ENCODE peak calls at places on chromosome 22, in seven cellular contexts. N is Calu3; V is GOT3; C is stimulated activated CD4-positive, alpha-beta T cell treated with anti-CD3 and anti-CD28 coated beads, Interleukin-2, amount 100 ng/mL, for 48 hours; P is CD4-positive, CD25-positive, alpha-beta regulatory T cell; M is small intestine; U is progenitor cell of endocrine pancreas. H is an unnamed sample.

GRCh38 chr22:41075946-41076345 is 16.4 kb upstream of the EP300 start:
- DNase-seq in N (no peak), V (no peak), C (no peak), P (no peak), M (no peak), U (no peak), H (no peak)

GRCh38 chr22:38831166-38831945 is 12.5 kb downstream of the NPTXR start:
- DNase-seq in N (peak), V (no peak), C (no peak), P (no peak), M (no peak), U (no peak), H (no peak)

GRCh38 chr22:23226497-23226850 is 46.2 kb downstream of the BCR start:
- DNase-seq in N (no peak), V (no peak), C (no peak), P (no peak), M (no peak), U (no peak), H (no peak)

GRCh38 chr22:47195156-47195675 is 432.8 kb downstream of the TBC1D22A start:
- DNase-seq in N (no peak), V (no peak), C (no peak), P (no peak), M (no peak), U (no peak), H (no peak)

GRCh38 chr22:21032037-21032842 is at the start of gene SLC7A4:
- DNase-seq in N (no peak), V (no peak), C (no peak), P (no peak), M (no peak), U (no peak), H (peak)

GRCh38 chr22:42817556-42817955 is 39.5 kb downstream of the ARFGAP3 start:
- DNase-seq in N (no peak), V (no peak), C (no peak), P (no peak), M (no peak), U (no peak), H (no peak)

GRCh38 chr22:35403356-35403755 is 3.4 kb downstream of the MCM5 start:
- DNase-seq in N (no peak), V (no peak), C (no peak), P (no peak), M (no peak), U (no peak), H (no peak)

GRCh38 chr22:25804676-25805075 is 62.7 kb downstream of the MYO18B start:
- DNase-seq in N (no peak), V (no peak), C (no peak), P (no peak), M (no peak), U (no peak), H (no peak)

GRCh38 chr22:33919591-33920501 is at the start of gene LARGE1:
- DNase-seq in N (peak), V (no peak), C (no peak), P (no peak), M (peak), U (peak), H (peak)

GRCh38 chr22:46799626-46800025 is 37.2 kb downstream of the TBC1D22A start:
- DNase-seq in N (no peak), V (no peak), C (no peak), P (no peak), M (no peak), U (no peak), H (no peak)

GRCh38 chr22:21701384-21701971 is 34.1 kb downstream of the YPEL1 start:
- DNase-seq in N (no peak), V (no peak), C (no peak), P (no peak), M (no peak), U (no peak), H (no peak)

GRCh38 chr22:38135133-38135706 is 24.7 kb upstream of the BAIAP2L2 start:
- DNase-seq in N (peak), V (peak), C (no peak), P (no peak), M (no peak), U (no peak), H (no peak)

GRCh38 chr22:36352775-36353507 is 34.8 kb downstream of the MYH9 start:
- DNase-seq in N (peak), V (no peak), C (no peak), P (peak), M (no peak), U (peak), H (no peak)

GRCh38 chr22:43731986-43732385 is 80.1 kb downstream of the EFCAB6 start:
- DNase-seq in N (no peak), V (no peak), C (no peak), P (no peak), M (no peak), U (no peak), H (no peak)

GRCh38 chr22:45006101-45006872 is 3.5 kb downstream of the PHF21B start:
- DNase-seq in N (no peak), V (no peak), C (no peak), P (no peak), M (no peak), U (no peak), H (no peak)

GRCh38 chr22:42169055-42169469 is 38.5 kb upstream of the CYP2D6 start:
- DNase-seq in N (peak), V (no peak), C (peak), P (peak), M (peak), U (peak), H (peak)

GRCh38 chr22:35949243-35949642 is 79.4 kb downstream of the RBFOX2 start:
- DNase-seq in N (no peak), V (no peak), C (no peak), P (no peak), M (no peak), U (no peak), H (no peak)

GRCh38 chr22:35766654-35767580 is 49.2 kb downstream of the APOL5 start:
- DNase-seq in N (no peak), V (no peak), C (no peak), P (no peak), M (no peak), U (no peak), H (no peak)

GRCh38 chr22:46104170-46104880 is 46.0 kb upstream of the PPARA start:
- DNase-seq in N (no peak), V (no peak), C (no peak), P (no peak), M (no peak), U (no peak), H (no peak)

GRCh38 chr22:38564669-38565068 is 5.3 kb downstream of the DMC1 start:
- DNase-seq in N (no peak), V (no peak), C (no peak), P (no peak), M (no peak), U (no peak), H (no peak)

GRCh38 chr22:37162221-37163095 is 12.7 kb upstream of the IL2RB start:
- DNase-seq in N (no peak), V (no peak), C (peak), P (peak), M (peak), U (no peak), H (peak)

GRCh38 chr22:22397875-22398524 is 110.5 kb downstream of the ZNF280B start:
- DNase-seq in N (no peak), V (no peak), C (no peak), P (no peak), M (no peak), U (no peak), H (no peak)

GRCh38 chr22:21690401-21690801 is 24.6 kb downstream of the PPIL2 start:
- DNase-seq in N (no peak), V (no peak), C (no peak), P (no peak), M (no peak), U (no peak), H (no peak)

GRCh38 chr22:36341640-36342041 is 46.1 kb downstream of the MYH9 start:
- DNase-seq in N (no peak), V (no peak), C (no peak), P (no peak), M (no peak), U (no peak), H (no peak)

GRCh38 chr22:43811777-43812148 is 342 bp downstream of the EFCAB6 start:
- DNase-seq in N (no peak), V (no peak), C (no peak), P (no peak), M (peak), U (no peak), H (peak)

GRCh38 chr22:29481265-29482000 is 1.4 kb downstream of the NEFH start:
- DNase-seq in N (no peak), V (no peak), C (no peak), P (no peak), M (no peak), U (no peak), H (no peak)

GRCh38 chr22:47046411-47047065 is 284.1 kb downstream of the TBC1D22A start:
- DNase-seq in N (no peak), V (no peak), C (no peak), P (no peak), M (peak), U (no peak), H (no peak)